ENCODE peak calls at places on chromosome 7, in nine cellular contexts. G is PC-3; X is Panc1; R is neural progenitor cell; H is A673; U is SK-N-MC; Y is heart right ventricle; C is CD4-positive, alpha-beta T cell; Q is H1. T is an unnamed sample.

GRCh38 chr7:90655566-90655965 is 59.4 kb downstream of the CDK14 start:
- DNase-seq in G (peak; percentile 82), X (no peak), R (no peak), H (peak; percentile 63), U (peak; percentile 16), Y (no peak), C (no peak), Q (no peak), T (no peak)

GRCh38 chr7:15751191-15751701 is 64.8 kb upstream of the MEOX2 start:
- DNase-seq in G (no peak), X (no peak), R (no peak), H (no peak), U (no peak), Y (no peak), C (no peak), Q (no peak), T (no peak)

GRCh38 chr7:47383696-47384445 is 198.0 kb downstream of the TNS3 start:
- DNase-seq in G (no peak), X (no peak), R (no peak), H (no peak), U (no peak), Y (no peak), C (no peak), Q (no peak), T (no peak)

GRCh38 chr7:70434376-70434775 is 697.6 kb upstream of the GALNT17 start:
- DNase-seq in G (no peak), X (no peak), R (no peak), H (no peak), U (no peak), Y (no peak), C (no peak), Q (no peak), T (no peak)

GRCh38 chr7:90345548-90346319 is 782 bp upstream of the GTPBP10 start:
- DNase-seq in G (peak; percentile 37), X (no peak), R (peak; percentile 44), H (peak; percentile 22), U (no peak), Y (no peak), C (no peak), Q (no peak), T (no peak)

GRCh38 chr7:70239930-70240329 is 641.7 kb downstream of the AUTS2 start:
- DNase-seq in G (no peak), X (no peak), R (peak; percentile 21), H (no peak), U (no peak), Y (no peak), C (no peak), Q (no peak), T (no peak)

GRCh38 chr7:150631866-150632864 is at the start of gene GIMAP6:
- DNase-seq in G (no peak), X (no peak), R (no peak), H (no peak), U (no peak), Y (peak; percentile 43), C (peak; percentile 58), Q (no peak), T (no peak)

GRCh38 chr7:115749924-115750323 is 280.6 kb downstream of the TFEC start:
- DNase-seq in G (no peak), X (no peak), R (no peak), H (no peak), U (peak; percentile 35), Y (no peak), C (no peak), Q (no peak), T (no peak)

GRCh38 chr7:35823440-35823839 is 22.6 kb downstream of the SEPTIN7 start:
- DNase-seq in G (no peak), X (no peak), R (no peak), H (no peak), U (no peak), Y (no peak), C (no peak), Q (no peak), T (no peak)

GRCh38 chr7:127675716-127676115 is 23.7 kb downstream of the SND1 start:
- DNase-seq in G (no peak), X (no peak), R (no peak), H (no peak), U (no peak), Y (no peak), C (no peak), Q (no peak), T (no peak)

GRCh38 chr7:127678947-127679346 is 27.0 kb downstream of the SND1 start:
- DNase-seq in G (no peak), X (no peak), R (no peak), H (no peak), U (no peak), Y (no peak), C (no peak), Q (no peak), T (no peak)

GRCh38 chr7:127680983-127681382 is 29.0 kb downstream of the SND1 start:
- DNase-seq in G (no peak), X (no peak), R (no peak), H (no peak), U (no peak), Y (no peak), C (no peak), Q (no peak), T (no peak)

GRCh38 chr7:127677433-127678230 is 25.6 kb downstream of the SND1 start:
- DNase-seq in G (no peak), X (no peak), R (no peak), H (no peak), U (no peak), Y (no peak), C (no peak), Q (no peak), T (no peak)

DNA sequence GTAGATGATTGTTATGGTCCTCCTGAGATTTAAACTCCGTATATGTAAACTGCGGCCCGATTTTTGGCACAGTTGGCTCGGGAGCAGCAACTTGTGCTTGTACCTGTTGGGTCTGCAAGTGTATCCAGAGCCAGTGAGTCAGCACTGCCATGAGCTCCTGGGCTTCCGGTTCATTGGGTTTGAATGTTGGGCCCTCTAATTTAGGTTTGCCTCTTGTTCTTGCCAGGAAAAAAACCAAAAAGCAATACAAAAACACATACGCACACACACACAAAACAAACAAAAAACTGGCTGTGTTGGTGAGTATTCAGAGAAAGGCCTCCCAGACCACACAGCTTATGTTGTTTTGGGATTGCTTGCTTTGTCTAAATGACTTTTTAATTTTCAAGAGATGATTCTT is 26.3 kb downstream of the SND1 start:
- DNase-seq in G (peak; percentile 23), X (no peak), R (peak; percentile 26), H (no peak), U (no peak), Y (no peak), C (no peak), Q (no peak), T (no peak)
- H3K9me3 ChIP-seq in G (peaks cover 6% of the 10 kb centered on the region), X (no peaks in the 10 kb centered on the region), R (no peaks in the 10 kb centered on the region), H (peaks cover 5% of the 10 kb centered on the region), U (no peaks in the 10 kb centered on the region), Y (no peaks in the 10 kb centered on the region), C (peaks cover 6% of the 10 kb centered on the region), Q (no peaks in the 10 kb centered on the region), T (peaks cover 12% of the 10 kb centered on the region)

DNA sequence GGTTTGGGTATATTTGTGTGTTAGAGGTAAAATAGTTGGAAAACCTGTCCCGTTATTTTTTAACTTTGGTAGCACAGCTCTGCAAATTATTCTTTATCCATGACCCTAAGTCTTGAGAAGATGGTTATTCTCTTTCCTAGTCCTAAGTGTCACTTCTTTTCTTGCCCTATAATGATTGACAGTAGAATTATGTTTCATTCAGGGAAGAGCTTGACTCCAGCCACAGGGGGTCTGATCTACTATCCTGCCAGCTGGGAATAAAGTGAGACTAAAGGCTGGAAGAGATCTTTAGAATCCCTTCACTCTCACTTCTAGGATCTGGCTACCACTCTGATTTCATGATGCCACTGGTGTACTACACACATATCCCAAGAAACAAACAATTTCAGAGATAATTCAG is 90.4 kb downstream of the PHTF2 start:
- DNase-seq in G (no peak), X (no peak), R (peak; percentile 37), H (peak; percentile 50), U (no peak), Y (no peak), C (no peak), Q (no peak), T (no peak)
- H3K9me3 ChIP-seq in G (no peaks in the 10 kb centered on the region), X (no peaks in the 10 kb centered on the region), R (no peaks in the 10 kb centered on the region), H (no peaks in the 10 kb centered on the region), U (no peaks in the 10 kb centered on the region), Y (no peaks in the 10 kb centered on the region), C (no peaks in the 10 kb centered on the region), Q (no peaks in the 10 kb centered on the region), T (no peaks in the 10 kb centered on the region)

GRCh38 chr7:158185653-158186052 is 402.0 kb downstream of the PTPRN2 start:
- DNase-seq in G (no peak), X (no peak), R (no peak), H (no peak), U (no peak), Y (no peak), C (no peak), Q (no peak), T (no peak)

GRCh38 chr7:158188676-158189075 is 398.9 kb downstream of the PTPRN2 start:
- DNase-seq in G (no peak), X (no peak), R (no peak), H (no peak), U (no peak), Y (no peak), C (no peak), Q (no peak), T (no peak)

GRCh38 chr7:158187055-158187770 is 400.4 kb downstream of the PTPRN2 start:
- DNase-seq in G (no peak), X (no peak), R (no peak), H (no peak), U (no peak), Y (no peak), C (no peak), Q (no peak), T (no peak)

GRCh38 chr7:158183431-158183830 is 404.2 kb downstream of the PTPRN2 start:
- DNase-seq in G (no peak), X (no peak), R (no peak), H (no peak), U (no peak), Y (no peak), C (no peak), Q (no peak), T (no peak)

GRCh38 chr7:158186406-158186805 is 401.2 kb downstream of the PTPRN2 start:
- DNase-seq in G (no peak), X (no peak), R (no peak), H (no peak), U (no peak), Y (no peak), C (no peak), Q (no peak), T (no peak)
- H3K9me3 ChIP-seq in G (no peaks in the 10 kb centered on the region), X (no peaks in the 10 kb centered on the region), R (no peaks in the 10 kb centered on the region), H (peaks cover 35% of the 10 kb centered on the region), U (no peaks in the 10 kb centered on the region), Y (no peaks in the 10 kb centered on the region), C (no peaks in the 10 kb centered on the region), Q (peaks cover 39% of the 10 kb centered on the region), T (peaks cover 2% of the 10 kb centered on the region)

DNA sequence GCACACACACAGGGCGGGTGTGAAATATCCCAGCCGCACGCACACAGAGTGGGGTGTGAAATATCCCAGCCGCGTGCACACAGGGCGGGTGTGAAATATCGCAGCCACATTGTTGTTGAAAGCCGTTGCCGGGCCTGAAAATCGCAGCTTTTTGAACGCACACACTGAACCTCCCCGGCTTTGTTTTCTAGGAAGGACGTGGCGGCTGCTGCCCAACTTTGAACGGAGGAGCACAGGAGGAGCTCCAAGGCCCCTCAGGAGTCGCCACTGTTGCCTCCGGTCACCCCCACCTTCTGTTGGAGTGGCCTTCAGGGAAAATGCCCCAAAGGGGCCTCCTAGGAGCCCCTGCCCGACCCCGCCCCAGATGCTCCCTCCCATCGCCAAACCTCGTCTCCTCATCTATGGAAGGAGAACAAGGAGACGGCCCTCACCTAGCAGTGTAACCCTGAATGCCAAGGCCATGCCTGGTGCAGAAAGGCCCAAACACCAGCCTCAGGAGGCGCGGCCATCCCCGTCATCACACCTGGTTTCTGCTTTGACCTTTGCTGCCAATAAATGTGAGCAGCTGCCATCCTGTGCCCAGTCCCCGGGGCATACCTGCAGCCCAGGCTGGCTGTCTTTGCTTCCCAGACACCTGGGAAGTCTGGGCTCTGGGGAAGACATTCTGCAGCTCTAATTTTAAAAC is 318.6 kb downstream of the PTPRN2 start:
- DNase-seq in G (no peak), X (no peak), R (no peak), H (no peak), U (no peak), Y (no peak), C (no peak), Q (no peak), T (no peak)
- H3K9me3 ChIP-seq in G (no peaks in the 10 kb centered on the region), X (no peaks in the 10 kb centered on the region), R (no peaks in the 10 kb centered on the region), H (peaks cover 15% of the 10 kb centered on the region), U (no peaks in the 10 kb centered on the region), Y (no peaks in the 10 kb centered on the region), C (no peaks in the 10 kb centered on the region), Q (peaks cover 74% of the 10 kb centered on the region), T (no peaks in the 10 kb centered on the region)